ENCODE peak calls at places on chromosomes 1 and 21, in six cellular contexts. L is HepG2, M is K562, V is H1, H is GM12878, T is GM12891. D is an unnamed sample.

GRCh38 chr1:118921994-118922393 is 66.1 kb downstream of the TBX15 start:
- DNase-seq in L (no peak), M (no peak), V (no peak), H (no peak), T (no peak), D (no peak)

GRCh38 chr1:113057006-113057405 is 16.0 kb upstream of the LRIG2 start:
- DNase-seq in L (no peak), M (no peak), V (no peak), H (no peak), T (no peak), D (no peak)

GRCh38 chr1:94358630-94359599 is 59.3 kb upstream of the ABCD3 start:
- DNase-seq in L (no peak), M (no peak), V (no peak), H (no peak), T (no peak), D (no peak)

GRCh38 chr21:27735699-27736098 is 768.8 kb upstream of the ADAMTS5 start:
- DNase-seq in L (no peak), M (no peak), V (no peak), H (no peak), T (no peak), D (no peak)

GRCh38 chr1:47507921-47508894 is 70.4 kb downstream of the FOXD2 start:
- DNase-seq in L (peak), M (peak), V (peak), H (no peak), T (no peak), D (peak)

GRCh38 chr1:160629286-160630210 is 17.3 kb downstream of the SLAMF1 start:
- DNase-seq in L (no peak), M (no peak), V (no peak), H (no peak), T (no peak), D (no peak)

GRCh38 chr1:43272576-43273571 is 3.1 kb downstream of the TMEM125 start:
- DNase-seq in L (no peak), M (no peak), V (no peak), H (no peak), T (no peak), D (no peak)

GRCh38 chr21:46429754-46430681 is 28.7 kb upstream of the DIP2A start:
- DNase-seq in L (no peak), M (no peak), V (no peak), H (no peak), T (no peak), D (no peak)

GRCh38 chr1:94827434-94827833 is 7.3 kb downstream of the SLC44A3 start:
- DNase-seq in L (no peak), M (no peak), V (no peak), H (no peak), T (no peak), D (no peak)

GRCh38 chr1:223102797-223103533 is 40.1 kb downstream of the TLR5 start:
- DNase-seq in L (no peak), M (no peak), V (no peak), H (no peak), T (no peak), D (no peak)

GRCh38 chr1:198258491-198258890 is 101.7 kb downstream of the NEK7 start:
- DNase-seq in L (no peak), M (no peak), V (no peak), H (peak), T (no peak), D (no peak)

GRCh38 chr1:5479876-5480275 is 512.3 kb downstream of the NPHP4 start:
- DNase-seq in L (no peak), M (no peak), V (no peak), H (no peak), T (no peak), D (no peak)

GRCh38 chr1:9815150-9815549 is 8.6 kb downstream of the CLSTN1 start:
- DNase-seq in L (peak), M (no peak), V (no peak), H (no peak), T (no peak), D (no peak)

GRCh38 chr1:232322162-232322734 is 307.7 kb downstream of the SIPA1L2 start:
- DNase-seq in L (no peak), M (no peak), V (no peak), H (no peak), T (no peak), D (no peak)

GRCh38 chr1:179881642-179882252 is 338 bp upstream of the TOR1AIP1 start:
- DNase-seq in L (peak), M (peak), V (no peak), H (no peak), T (no peak), D (no peak)

DNA sequence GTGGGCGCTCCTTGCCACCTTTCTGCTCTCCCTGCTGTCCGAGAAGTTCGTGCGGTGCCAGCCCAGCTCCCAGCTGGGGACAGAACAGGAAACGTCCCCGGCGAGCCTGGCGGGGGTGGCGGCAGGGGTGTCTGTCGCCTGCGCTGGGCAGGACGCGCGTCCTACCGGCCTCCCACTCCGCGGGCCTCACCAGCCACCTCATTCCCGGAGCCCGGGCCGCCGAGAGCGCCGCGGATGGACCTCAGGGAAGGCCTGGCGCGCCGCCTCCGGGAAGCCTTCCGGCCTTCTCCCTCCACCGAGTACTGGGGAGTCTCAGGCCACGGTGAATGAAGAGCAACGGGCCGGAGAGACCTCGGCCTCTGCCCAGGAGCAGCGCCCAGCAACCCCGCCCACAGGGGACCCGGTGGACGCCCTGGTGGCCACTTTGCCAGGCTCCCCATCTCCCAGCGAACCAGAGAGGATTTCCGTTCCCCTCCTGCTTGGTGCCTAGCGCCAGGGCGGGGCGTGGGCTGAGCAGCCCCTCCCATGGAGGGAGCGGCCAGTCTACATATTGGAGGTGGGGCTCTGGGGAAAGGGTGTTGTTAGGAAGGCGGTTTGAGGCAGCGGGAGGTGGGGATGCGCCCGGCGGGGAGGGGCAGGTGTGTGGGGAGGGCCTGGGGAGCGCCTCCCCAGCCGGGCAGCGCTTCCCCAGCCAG is 9.5 kb upstream of the TNFRSF14 start:
- DNase-seq in L (peak), M (peak), V (peak), H (peak), T (peak), D (peak)
- TF ChIP-seq POLR2A in L (no peak), M (peak), V (no peak), H (peak), T (no peak), D (no peak)

DNA sequence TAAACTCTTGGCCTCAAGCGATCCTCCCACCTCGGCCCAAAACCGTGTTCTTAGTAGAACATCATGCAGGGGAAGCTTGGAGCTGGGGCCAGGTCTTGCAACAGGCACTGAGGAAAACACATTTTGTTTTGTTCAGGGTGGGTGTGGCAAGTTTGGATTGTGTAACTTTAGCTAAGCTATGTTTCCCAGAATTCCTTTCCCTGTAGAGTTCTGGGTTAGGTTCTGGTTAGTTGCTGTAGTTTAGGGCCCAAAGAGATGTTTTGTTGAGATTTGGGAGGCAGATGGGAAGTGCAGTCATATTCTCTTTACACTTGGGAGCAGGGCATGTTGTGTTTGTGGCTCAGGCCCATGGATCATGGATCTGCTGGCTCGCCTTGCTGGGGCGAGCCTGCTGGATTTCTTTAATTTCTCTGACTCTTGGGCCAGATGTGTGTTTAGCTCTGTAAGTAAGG is 24.0 kb downstream of the PLA2G5 start:
- DNase-seq in L (no peak), M (no peak), V (no peak), H (no peak), T (no peak), D (no peak)
- TF ChIP-seq POLR2AphosphoS5 in L (no peak), M (no peak), V (no peak), H (no peak), T (no peak), D (no peak)

GRCh38 chr21:37460196-37460595 is 93.6 kb downstream of the DYRK1A start:
- DNase-seq in L (no peak), M (peak), V (no peak), H (no peak), T (no peak), D (no peak)
- TF ChIP-seq TAF1 in L (no peak), M (no peak), V (no peak), H (no peak), T (no peak), D (no peak)

GRCh38 chr1:54543729-54544496 is 4.1 kb upstream of the ACOT11 start:
- DNase-seq in L (no peak), M (peak), V (no peak), H (no peak), T (no peak), D (no peak)

GRCh38 chr1:54540891-54541290 is 7.1 kb upstream of the ACOT11 start:
- DNase-seq in L (no peak), M (peak), V (no peak), H (no peak), T (no peak), D (no peak)

GRCh38 chr1:54545916-54546635 is 2.0 kb upstream of the ACOT11 start:
- DNase-seq in L (no peak), M (no peak), V (no peak), H (no peak), T (no peak), D (no peak)

GRCh38 chr1:54542962-54543539 is 5.0 kb upstream of the ACOT11 start:
- DNase-seq in L (no peak), M (peak), V (no peak), H (no peak), T (no peak), D (no peak)

DNA sequence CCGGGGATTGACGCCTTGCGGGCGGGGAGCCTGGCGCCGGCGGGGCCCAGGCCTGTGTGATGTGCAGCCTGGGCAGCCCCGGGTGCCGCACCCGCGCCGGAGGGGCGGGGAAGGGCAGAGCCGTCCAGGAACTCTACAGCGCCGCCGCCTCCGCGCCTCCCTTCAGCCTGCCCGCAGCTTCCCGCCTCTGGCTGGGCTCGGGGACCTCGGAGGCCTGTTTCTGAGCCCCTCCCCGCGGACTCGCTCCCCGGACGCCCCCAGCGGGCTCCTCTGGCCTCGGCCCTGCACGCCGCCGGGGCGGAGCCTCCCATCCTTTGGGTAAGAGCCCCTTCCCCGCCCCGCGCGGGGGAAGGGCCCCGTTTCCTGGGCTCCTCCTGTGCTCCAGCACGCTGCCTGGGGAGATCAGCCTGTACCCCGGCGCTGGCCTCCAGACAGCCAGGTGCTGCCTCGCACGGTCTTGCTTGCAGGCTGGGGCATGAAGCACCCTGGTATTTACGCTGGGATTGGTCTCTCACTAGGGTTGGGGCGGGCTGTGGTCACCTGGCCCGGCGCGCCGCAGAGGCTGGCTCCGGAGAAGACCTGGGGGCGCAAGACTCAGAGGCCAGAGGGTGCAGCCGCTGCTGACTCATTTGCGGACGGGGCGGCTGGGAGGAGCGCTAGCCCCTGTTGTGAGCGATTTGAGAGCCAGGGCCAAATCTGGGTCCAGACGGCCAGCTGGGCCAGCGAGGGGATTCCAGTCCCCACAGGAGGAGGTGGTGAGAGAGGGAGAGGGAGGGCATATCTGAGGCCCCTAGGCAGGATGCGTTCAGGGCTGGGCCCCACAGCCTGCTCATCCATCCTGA is 5.7 kb upstream of the ACOT11 start:
- DNase-seq in L (peak), M (peak), V (peak), H (peak), T (peak), D (no peak)
- TF ChIP-seq POLR2A in L (peak), M (no peak), V (peak), H (peak), T (no peak), D (no peak)

GRCh38 chr1:12496154-12496961 is 121.7 kb downstream of the DHRS3 start:
- DNase-seq in L (no peak), M (peak), V (no peak), H (no peak), T (no peak), D (no peak)
- TF ChIP-seq POLR2AphosphoS5 in L (no peak), M (no peak), V (no peak), H (no peak), T (no peak), D (no peak)